ENCODE peak calls at places on chromosomes 3 and 15, in seven cellular contexts. K is cardiac muscle cell, A is psoas muscle, M is A673, D is aorta, G is MM.1S, Y is GM23248. P is an unnamed sample. For H3K27me3 and H3K36me3, the result is how much of the 10 kb centered on the place peaks cover.

GRCh38 chr3:52798376-52798977 is 3.9 kb downstream of the ITIH3 start:
- DNase-seq in K (no peak), A (no peak), M (no peak), D (no peak), G (no peak), Y (no peak), P (no peak)

GRCh38 chr15:74127954-74128784 is 2.2 kb upstream of the ISLR2 start:
- DNase-seq in K (peak), A (peak), M (peak), D (no peak), G (no peak), Y (peak), P (peak)

GRCh38 chr3:41216993-41217392 is 17.7 kb downstream of the CTNNB1 start:
- DNase-seq in K (no peak), A (no peak), M (no peak), D (no peak), G (no peak), Y (no peak), P (no peak)

GRCh38 chr15:58724471-58724870 is 25.0 kb downstream of the ADAM10 start:
- DNase-seq in K (peak), A (no peak), M (no peak), D (no peak), G (no peak), Y (peak), P (no peak)

GRCh38 chr15:71660501-71660900 is 149.9 kb upstream of the NR2E3 start:
- DNase-seq in K (no peak), A (no peak), M (no peak), D (no peak), G (no peak), Y (no peak), P (no peak)

GRCh38 chr15:78638658-78639314 is 2.2 kb downstream of the CHRNB4 start:
- DNase-seq in K (peak), A (peak), M (peak), D (no peak), G (peak), Y (peak), P (peak)

GRCh38 chr15:41965441-41966413 is 6.6 kb downstream of the EHD4 start:
- DNase-seq in K (peak), A (no peak), M (no peak), D (peak), G (no peak), Y (peak), P (no peak)

GRCh38 chr3:178085817-178086123 is 450.5 kb upstream of the KCNMB2 start:
- DNase-seq in K (no peak), A (no peak), M (no peak), D (no peak), G (no peak), Y (no peak), P (no peak)

GRCh38 chr15:75235760-75236729 is 22.1 kb upstream of the GOLGA6C start:
- DNase-seq in K (no peak), A (peak), M (no peak), D (no peak), G (no peak), Y (no peak), P (peak)

GRCh38 chr15:90871097-90871715 is 2.8 kb downstream of the FURIN start:
- DNase-seq in K (peak), A (peak), M (peak), D (peak), G (peak), Y (peak), P (peak)

GRCh38 chr3:192514081-192514753 is 213.1 kb downstream of the FGF12 start:
- DNase-seq in K (peak), A (no peak), M (peak), D (no peak), G (no peak), Y (peak), P (peak)

GRCh38 chr3:114714237-114714636 is 420.4 kb downstream of the TIGIT start:
- DNase-seq in K (no peak), A (no peak), M (peak), D (no peak), G (no peak), Y (no peak), P (no peak)

GRCh38 chr3:97510795-97511194 is 253.8 kb upstream of the ARL6 start:
- DNase-seq in K (no peak), A (no peak), M (no peak), D (no peak), G (no peak), Y (no peak), P (no peak)

GRCh38 chr3:15055019-15055557 is 10.0 kb downstream of the MRPS25 start:
- DNase-seq in K (no peak), A (no peak), M (no peak), D (no peak), G (no peak), Y (peak), P (no peak)

GRCh38 chr3:52054689-52055511 is 1.5 kb downstream of the DUSP7 start:
- DNase-seq in K (peak), A (no peak), M (no peak), D (no peak), G (peak), Y (peak), P (peak)

GRCh38 chr3:197367081-197367780 is 68.8 kb upstream of the DLG1 start:
- DNase-seq in K (no peak), A (no peak), M (peak), D (no peak), G (no peak), Y (peak), P (peak)

GRCh38 chr3:39757312-39757711 is 52.1 kb upstream of the MYRIP start:
- DNase-seq in K (no peak), A (no peak), M (no peak), D (no peak), G (no peak), Y (no peak), P (no peak)

GRCh38 chr3:155407971-155408370 is 114.5 kb upstream of the STRIT1 start:
- DNase-seq in K (no peak), A (no peak), M (no peak), D (no peak), G (no peak), Y (peak), P (no peak)

GRCh38 chr3:71069797-71070196 is 513.7 kb downstream of the FOXP1 start:
- DNase-seq in K (peak), A (peak), M (peak), D (peak), G (peak), Y (peak), P (peak)

GRCh38 chr3:53425936-53426335 is 68.5 kb upstream of the CACNA1D start:
- DNase-seq in K (no peak), A (no peak), M (no peak), D (no peak), G (no peak), Y (no peak), P (no peak)

GRCh38 chr3:64691051-64691450 is 3.3 kb upstream of the ADAMTS9 start:
- DNase-seq in K (no peak), A (peak), M (peak), D (no peak), G (no peak), Y (peak), P (no peak)

GRCh38 chr3:151796105-151796705 is 17.7 kb upstream of the AADAC start:
- DNase-seq in K (no peak), A (no peak), M (no peak), D (no peak), G (no peak), Y (peak), P (no peak)

GRCh38 chr3:44065311-44065710 is 176.4 kb upstream of the TOPAZ1 start:
- DNase-seq in K (peak), A (no peak), M (peak), D (no peak), G (no peak), Y (peak), P (no peak)

GRCh38 chr15:73601449-73602425 is 31.5 kb downstream of the NPTN start:
- DNase-seq in K (peak), A (peak), M (peak), D (peak), G (no peak), Y (peak), P (no peak)

GRCh38 chr15:78993931-78994530 is 49.2 kb upstream of the CTSH start:
- DNase-seq in K (no peak), A (no peak), M (no peak), D (peak), G (no peak), Y (no peak), P (peak)

GRCh38 chr3:4656059-4656458 is 162.9 kb downstream of the ITPR1 start:
- DNase-seq in K (peak), A (peak), M (peak), D (peak), G (no peak), Y (peak), P (peak)

GRCh38 chr15:71674354-71674753 is 136.0 kb upstream of the NR2E3 start:
- DNase-seq in K (no peak), A (no peak), M (no peak), D (no peak), G (no peak), Y (no peak), P (no peak)

GRCh38 chr3:78889345-78889744 is 878.5 kb downstream of the ROBO1 start:
- DNase-seq in K (no peak), A (no peak), M (no peak), D (no peak), G (no peak), Y (no peak), P (no peak)

GRCh38 chr3:105518201-105518600 is 151.5 kb downstream of the ALCAM start:
- DNase-seq in K (no peak), A (no peak), M (no peak), D (no peak), G (no peak), Y (no peak), P (no peak)

GRCh38 chr3:107284570-107284969 is 92.7 kb upstream of the CCDC54 start:
- DNase-seq in K (no peak), A (no peak), M (no peak), D (no peak), G (no peak), Y (peak), P (no peak)

DNA sequence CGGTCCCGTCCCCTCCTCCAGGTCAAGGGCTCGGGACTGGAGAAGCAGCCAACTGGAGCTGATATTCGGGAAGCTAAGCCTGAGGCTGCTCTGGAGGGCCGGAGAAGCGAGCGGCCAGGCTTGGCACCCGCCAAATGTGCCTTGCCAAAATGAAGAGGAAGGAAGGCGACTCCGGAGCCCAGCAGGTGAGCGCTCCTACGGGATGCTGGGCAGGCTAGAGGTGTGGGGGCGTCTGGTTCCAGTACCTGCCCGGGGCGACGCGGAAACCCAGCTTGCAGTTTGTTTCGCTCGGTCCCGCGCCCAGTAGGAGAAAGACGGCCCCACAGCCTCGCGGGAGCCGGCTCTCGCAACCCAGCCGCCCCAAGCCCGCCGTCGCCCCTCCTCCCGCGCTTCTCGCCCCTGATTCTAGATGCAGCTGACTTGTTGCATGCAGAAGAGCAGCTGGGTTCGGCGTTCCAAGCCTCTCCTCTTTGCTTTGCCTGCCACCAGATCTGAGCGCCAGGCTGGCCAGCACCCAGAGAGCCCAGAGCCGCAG is 16.1 kb upstream of the AEN start:
- DNase-seq in K (peak), A (no peak), M (no peak), D (no peak), G (no peak), Y (no peak), P (peak)
- H3K4me3 ChIP-seq in K (peak), A (peak), M (no peak), D (no peak), G (no peak), Y (no peak), P (peak)

DNA sequence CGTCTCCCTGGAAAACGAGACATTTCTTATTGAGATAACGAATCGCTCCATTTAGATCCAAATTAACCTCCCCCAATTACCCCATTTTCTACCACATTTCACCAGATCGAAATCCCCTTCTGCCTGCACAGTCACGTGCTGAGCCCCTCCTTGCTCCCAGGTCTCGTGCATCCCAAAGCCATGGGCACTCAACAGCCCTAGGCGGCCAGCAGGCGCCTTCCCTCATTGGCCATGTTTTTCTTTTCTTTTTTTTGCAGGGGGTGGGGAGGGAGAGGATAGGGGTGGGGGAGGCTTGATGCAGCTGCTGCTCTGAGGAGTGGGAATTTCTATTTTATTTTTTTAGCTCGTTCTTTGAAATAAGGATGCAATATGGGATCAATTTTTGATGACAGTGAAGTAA is 53.0 kb upstream of the TMEM115 start:
- DNase-seq in K (no peak), A (no peak), M (no peak), D (no peak), G (no peak), Y (no peak), P (peak)
- H3K27me3 ChIP-seq in K (under half), A (under half), M (under half), D (under half), G (half or more), Y (under half), P (under half)

GRCh38 chr15:34900748-34901147 is 68.8 kb downstream of the AQR start:
- DNase-seq in K (peak), A (no peak), M (no peak), D (no peak), G (no peak), Y (no peak), P (no peak)

GRCh38 chr15:34904527-34904926 is 65.0 kb downstream of the AQR start:
- DNase-seq in K (no peak), A (no peak), M (no peak), D (no peak), G (no peak), Y (no peak), P (no peak)

GRCh38 chr15:34905047-34905446 is 64.5 kb downstream of the AQR start:
- DNase-seq in K (no peak), A (no peak), M (no peak), D (no peak), G (no peak), Y (no peak), P (no peak)
- H3K36me3 ChIP-seq in K (under half), A (under half), M (under half), D (under half), G (under half), Y (under half), P (under half)

GRCh38 chr15:101296418-101297405 is 1.7 kb upstream of the SNRPA1 start:
- DNase-seq in K (no peak), A (no peak), M (no peak), D (no peak), G (no peak), Y (peak), P (no peak)
- H3K4me3 ChIP-seq in K (peak), A (peak), M (peak), D (no peak), G (no peak), Y (peak), P (no peak)

GRCh38 chr3:127452321-127452821 is 138.2 kb downstream of the TPRA1 start:
- DNase-seq in K (no peak), A (no peak), M (no peak), D (no peak), G (no peak), Y (no peak), P (peak)
- H3K27me3 ChIP-seq in K (half or more), A (under half), M (under half), D (under half), G (under half), Y (under half), P (under half)

GRCh38 chr3:69099576-69099975 is 14.8 kb downstream of the ARL6IP5 start:
- DNase-seq in K (no peak), A (no peak), M (no peak), D (no peak), G (no peak), Y (no peak), P (no peak)

GRCh38 chr3:69103123-69103522 is 18.4 kb downstream of the ARL6IP5 start:
- DNase-seq in K (no peak), A (no peak), M (no peak), D (no peak), G (no peak), Y (no peak), P (no peak)

GRCh38 chr3:69105320-69105719 is 17.1 kb downstream of the LMOD3 start:
- DNase-seq in K (no peak), A (no peak), M (no peak), D (no peak), G (peak), Y (peak), P (no peak)

GRCh38 chr3:69104585-69104984 is 17.8 kb downstream of the LMOD3 start:
- DNase-seq in K (no peak), A (no peak), M (no peak), D (no peak), G (peak), Y (no peak), P (no peak)

GRCh38 chr3:69102384-69102783 is 17.6 kb downstream of the ARL6IP5 start:
- DNase-seq in K (no peak), A (no peak), M (no peak), D (no peak), G (no peak), Y (no peak), P (no peak)
- H3K36me3 ChIP-seq in K (under half), A (under half), M (under half), D (under half), G (under half), Y (under half), P (under half)

GRCh38 chr3:187919535-187919934 is 174.3 kb upstream of the BCL6 start:
- DNase-seq in K (no peak), A (no peak), M (no peak), D (no peak), G (no peak), Y (no peak), P (no peak)
- H3K4me3 ChIP-seq in K (no peak), A (no peak), M (no peak), D (no peak), G (no peak), Y (no peak), P (no peak)

GRCh38 chr3:195763843-195764825 is 43.4 kb downstream of the MUC20 start:
- DNase-seq in K (no peak), A (no peak), M (no peak), D (no peak), G (no peak), Y (no peak), P (peak)

GRCh38 chr3:195761503-195762248 is 40.9 kb downstream of the MUC20 start:
- DNase-seq in K (no peak), A (no peak), M (no peak), D (no peak), G (no peak), Y (no peak), P (peak)

GRCh38 chr3:195762249-195762585 is 41.4 kb downstream of the MUC20 start:
- DNase-seq in K (no peak), A (no peak), M (no peak), D (no peak), G (no peak), Y (no peak), P (peak)

GRCh38 chr3:195762611-195763247 is 42.0 kb downstream of the MUC20 start:
- DNase-seq in K (no peak), A (no peak), M (no peak), D (no peak), G (peak), Y (no peak), P (peak)

DNA sequence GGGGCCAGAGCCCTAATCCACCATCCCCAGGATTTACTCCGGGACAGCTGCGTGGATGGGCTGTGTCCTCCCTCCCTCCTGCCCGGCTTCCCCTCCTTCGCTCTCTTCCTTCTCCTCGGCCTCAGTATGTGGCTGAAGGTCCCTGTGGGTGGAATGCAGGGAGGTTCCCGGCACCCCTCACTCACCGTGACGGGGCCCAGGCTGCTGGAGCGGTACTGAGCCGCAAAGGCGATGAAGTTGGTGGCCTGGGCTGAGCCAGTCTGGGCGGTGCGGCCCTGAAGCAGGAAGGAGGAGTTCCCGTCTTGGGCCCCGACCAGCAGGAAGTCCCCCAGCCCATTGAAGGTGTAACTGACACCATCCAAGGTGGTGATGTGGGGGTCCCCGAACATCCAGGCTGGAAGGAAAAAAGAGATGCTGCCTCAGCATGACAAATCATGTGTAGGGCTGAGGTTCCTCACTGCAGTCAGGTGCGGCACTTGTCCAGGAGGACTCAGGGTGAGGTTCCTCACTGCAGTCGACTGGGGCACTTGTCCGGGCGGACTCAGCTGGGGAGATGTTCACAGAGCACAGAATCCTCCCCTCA is 42.6 kb downstream of the MUC20 start:
- DNase-seq in K (no peak), A (no peak), M (no peak), D (no peak), G (no peak), Y (no peak), P (peak)
- H3K27me3 ChIP-seq in K (under half), A (under half), M (half or more), D (under half), G (half or more), Y (under half), P (under half)

GRCh38 chr3:128803307-128803706 is 76.1 kb upstream of the ACAD9 start:
- DNase-seq in K (no peak), A (no peak), M (no peak), D (no peak), G (no peak), Y (no peak), P (no peak)

GRCh38 chr3:128805771-128806170 is 73.6 kb upstream of the ACAD9 start:
- DNase-seq in K (no peak), A (no peak), M (no peak), D (no peak), G (no peak), Y (peak), P (no peak)

GRCh38 chr3:128804017-128804816 is 75.2 kb upstream of the ACAD9 start:
- DNase-seq in K (no peak), A (no peak), M (peak), D (no peak), G (peak), Y (peak), P (peak)

GRCh38 chr3:128806588-128806987 is 72.8 kb upstream of the ACAD9 start:
- DNase-seq in K (no peak), A (no peak), M (no peak), D (no peak), G (no peak), Y (no peak), P (no peak)

GRCh38 chr3:128804817-128805166 is 74.6 kb upstream of the ACAD9 start:
- DNase-seq in K (no peak), A (no peak), M (no peak), D (no peak), G (no peak), Y (no peak), P (no peak)
- H3K36me3 ChIP-seq in K (under half), A (under half), M (under half), D (under half), G (under half), Y (under half), P (under half)

P was measured in H7.